ENCODE peak calls at places on chromosomes 16 and 17, in four cellular contexts. One of them, this sample, is unnamed.

GRCh38 chr17:17206913-17207368 is 808 bp upstream of the PLD6 start:
- DNase-seq in head of caudate nucleus: no peak
- DNase-seq in ecto neural progenitor cell: no peak
- DNase-seq in activated CD4-positive, alpha-beta T cell treated with anti-CD3 and anti-CD28 coated beads, Interleukin-2, amount 50 U/mL, for 4 hours: no peak
- DNase-seq in this sample: no peak

GRCh38 chr17:14923981-14924380 is 341.1 kb downstream of the PMP22 start:
- DNase-seq in head of caudate nucleus: no peak
- DNase-seq in ecto neural progenitor cell: no peak
- DNase-seq in activated CD4-positive, alpha-beta T cell treated with anti-CD3 and anti-CD28 coated beads, Interleukin-2, amount 50 U/mL, for 4 hours: no peak
- DNase-seq in this sample: no peak

GRCh38 chr16:10370096-10370726 is 15.7 kb upstream of the ATF7IP2 start:
- DNase-seq in head of caudate nucleus: no peak
- DNase-seq in ecto neural progenitor cell: no peak
- DNase-seq in activated CD4-positive, alpha-beta T cell treated with anti-CD3 and anti-CD28 coated beads, Interleukin-2, amount 50 U/mL, for 4 hours: no peak
- DNase-seq in this sample: no peak

GRCh38 chr17:49707246-49707607 is 537 bp downstream of the SLC35B1 start:
- DNase-seq in head of caudate nucleus: no peak
- DNase-seq in ecto neural progenitor cell: no peak
- DNase-seq in activated CD4-positive, alpha-beta T cell treated with anti-CD3 and anti-CD28 coated beads, Interleukin-2, amount 50 U/mL, for 4 hours: peak; percentile 29
- DNase-seq in this sample: peak; percentile 12

GRCh38 chr17:2904135-2904534 is 107.9 kb downstream of the RAP1GAP2 start:
- DNase-seq in head of caudate nucleus: peak; percentile 34
- DNase-seq in ecto neural progenitor cell: no peak
- DNase-seq in activated CD4-positive, alpha-beta T cell treated with anti-CD3 and anti-CD28 coated beads, Interleukin-2, amount 50 U/mL, for 4 hours: no peak
- DNase-seq in this sample: no peak

GRCh38 chr16:65704866-65705265 is 583.0 kb upstream of the CDH11 start:
- DNase-seq in head of caudate nucleus: no peak
- DNase-seq in ecto neural progenitor cell: no peak
- DNase-seq in activated CD4-positive, alpha-beta T cell treated with anti-CD3 and anti-CD28 coated beads, Interleukin-2, amount 50 U/mL, for 4 hours: no peak
- DNase-seq in this sample: no peak

GRCh38 chr17:35289222-35289621 is 46.4 kb downstream of the SLFN5 start:
- DNase-seq in head of caudate nucleus: no peak
- DNase-seq in ecto neural progenitor cell: no peak
- DNase-seq in activated CD4-positive, alpha-beta T cell treated with anti-CD3 and anti-CD28 coated beads, Interleukin-2, amount 50 U/mL, for 4 hours: no peak
- DNase-seq in this sample: no peak

GRCh38 chr16:12381662-12382061 is 405.1 kb downstream of the SNX29 start:
- DNase-seq in head of caudate nucleus: no peak
- DNase-seq in ecto neural progenitor cell: no peak
- DNase-seq in activated CD4-positive, alpha-beta T cell treated with anti-CD3 and anti-CD28 coated beads, Interleukin-2, amount 50 U/mL, for 4 hours: no peak
- DNase-seq in this sample: no peak

GRCh38 chr17:78571329-78571728 is 5.9 kb downstream of the DNAH17 start:
- DNase-seq in head of caudate nucleus: no peak
- DNase-seq in ecto neural progenitor cell: no peak
- DNase-seq in activated CD4-positive, alpha-beta T cell treated with anti-CD3 and anti-CD28 coated beads, Interleukin-2, amount 50 U/mL, for 4 hours: no peak
- DNase-seq in this sample: no peak

GRCh38 chr16:29896841-29897240 is 2.5 kb downstream of the SEZ6L2 start:
- DNase-seq in head of caudate nucleus: no peak
- DNase-seq in ecto neural progenitor cell: no peak
- DNase-seq in activated CD4-positive, alpha-beta T cell treated with anti-CD3 and anti-CD28 coated beads, Interleukin-2, amount 50 U/mL, for 4 hours: no peak
- DNase-seq in this sample: no peak

GRCh38 chr16:27243725-27244362 is 24.7 kb downstream of the NSMCE1 start:
- DNase-seq in head of caudate nucleus: no peak
- DNase-seq in ecto neural progenitor cell: no peak
- DNase-seq in activated CD4-positive, alpha-beta T cell treated with anti-CD3 and anti-CD28 coated beads, Interleukin-2, amount 50 U/mL, for 4 hours: no peak
- DNase-seq in this sample: no peak

GRCh38 chr17:42072323-42073187 is 22.2 kb upstream of the C17orf113 start:
- DNase-seq in head of caudate nucleus: no peak
- DNase-seq in ecto neural progenitor cell: peak; percentile 78
- DNase-seq in activated CD4-positive, alpha-beta T cell treated with anti-CD3 and anti-CD28 coated beads, Interleukin-2, amount 50 U/mL, for 4 hours: no peak
- DNase-seq in this sample: no peak

GRCh38 chr17:75371339-75371738 is 34.1 kb downstream of the GRB2 start:
- DNase-seq in head of caudate nucleus: no peak
- DNase-seq in ecto neural progenitor cell: no peak
- DNase-seq in activated CD4-positive, alpha-beta T cell treated with anti-CD3 and anti-CD28 coated beads, Interleukin-2, amount 50 U/mL, for 4 hours: no peak
- DNase-seq in this sample: no peak

GRCh38 chr16:84351630-84352029 is 16.7 kb upstream of the ATP2C2 start:
- DNase-seq in head of caudate nucleus: no peak
- DNase-seq in ecto neural progenitor cell: no peak
- DNase-seq in activated CD4-positive, alpha-beta T cell treated with anti-CD3 and anti-CD28 coated beads, Interleukin-2, amount 50 U/mL, for 4 hours: no peak
- DNase-seq in this sample: no peak

GRCh38 chr16:1192384-1193073 is 32.5 kb downstream of the TPSG1 start:
- DNase-seq in head of caudate nucleus: no peak
- DNase-seq in ecto neural progenitor cell: no peak
- DNase-seq in activated CD4-positive, alpha-beta T cell treated with anti-CD3 and anti-CD28 coated beads, Interleukin-2, amount 50 U/mL, for 4 hours: no peak
- DNase-seq in this sample: no peak

GRCh38 chr17:62919388-62919787 is 46.6 kb upstream of the TANC2 start:
- DNase-seq in head of caudate nucleus: no peak
- DNase-seq in ecto neural progenitor cell: no peak
- DNase-seq in activated CD4-positive, alpha-beta T cell treated with anti-CD3 and anti-CD28 coated beads, Interleukin-2, amount 50 U/mL, for 4 hours: no peak
- DNase-seq in this sample: no peak

GRCh38 chr17:59620518-59621259 is 994 bp downstream of the CLTC start:
- DNase-seq in head of caudate nucleus: peak; percentile 35
- DNase-seq in ecto neural progenitor cell: peak; percentile 65
- DNase-seq in activated CD4-positive, alpha-beta T cell treated with anti-CD3 and anti-CD28 coated beads, Interleukin-2, amount 50 U/mL, for 4 hours: peak; percentile 43
- DNase-seq in this sample: peak; percentile 63

GRCh38 chr16:89667633-89668032 is 10.0 kb downstream of the SPATA33 start:
- DNase-seq in head of caudate nucleus: no peak
- DNase-seq in ecto neural progenitor cell: no peak
- DNase-seq in activated CD4-positive, alpha-beta T cell treated with anti-CD3 and anti-CD28 coated beads, Interleukin-2, amount 50 U/mL, for 4 hours: no peak
- DNase-seq in this sample: no peak

GRCh38 chr16:84585886-84586285 is 32.0 kb downstream of the COTL1 start:
- DNase-seq in head of caudate nucleus: peak; percentile 85
- DNase-seq in ecto neural progenitor cell: peak; percentile 84
- DNase-seq in activated CD4-positive, alpha-beta T cell treated with anti-CD3 and anti-CD28 coated beads, Interleukin-2, amount 50 U/mL, for 4 hours: no peak
- DNase-seq in this sample: no peak

GRCh38 chr16:58021661-58022551 is 3.6 kb upstream of the MMP15 start:
- DNase-seq in head of caudate nucleus: no peak
- DNase-seq in ecto neural progenitor cell: no peak
- DNase-seq in activated CD4-positive, alpha-beta T cell treated with anti-CD3 and anti-CD28 coated beads, Interleukin-2, amount 50 U/mL, for 4 hours: no peak
- DNase-seq in this sample: no peak

GRCh38 chr16:56479469-56479868 is 28.1 kb downstream of the OGFOD1 start:
- DNase-seq in head of caudate nucleus: no peak
- DNase-seq in ecto neural progenitor cell: no peak
- DNase-seq in activated CD4-positive, alpha-beta T cell treated with anti-CD3 and anti-CD28 coated beads, Interleukin-2, amount 50 U/mL, for 4 hours: no peak
- DNase-seq in this sample: no peak

GRCh38 chr16:50155925-50156324 is 2.8 kb downstream of the TENT4B start:
- DNase-seq in head of caudate nucleus: no peak
- DNase-seq in ecto neural progenitor cell: no peak
- DNase-seq in activated CD4-positive, alpha-beta T cell treated with anti-CD3 and anti-CD28 coated beads, Interleukin-2, amount 50 U/mL, for 4 hours: no peak
- DNase-seq in this sample: no peak

GRCh38 chr16:71288890-71289731 is at the start of gene CMTR2:
- DNase-seq in head of caudate nucleus: peak; percentile 94
- DNase-seq in ecto neural progenitor cell: peak; percentile 98
- DNase-seq in activated CD4-positive, alpha-beta T cell treated with anti-CD3 and anti-CD28 coated beads, Interleukin-2, amount 50 U/mL, for 4 hours: peak; percentile 85
- DNase-seq in this sample: peak; percentile 88

GRCh38 chr16:79217375-79218011 is 383.0 kb downstream of the MAF start:
- DNase-seq in head of caudate nucleus: no peak
- DNase-seq in ecto neural progenitor cell: no peak
- DNase-seq in activated CD4-positive, alpha-beta T cell treated with anti-CD3 and anti-CD28 coated beads, Interleukin-2, amount 50 U/mL, for 4 hours: no peak
- DNase-seq in this sample: no peak

GRCh38 chr17:57295526-57296023 is 39.3 kb downstream of the MSI2 start:
- DNase-seq in head of caudate nucleus: no peak
- DNase-seq in ecto neural progenitor cell: no peak
- DNase-seq in activated CD4-positive, alpha-beta T cell treated with anti-CD3 and anti-CD28 coated beads, Interleukin-2, amount 50 U/mL, for 4 hours: no peak
- DNase-seq in this sample: no peak

GRCh38 chr17:76382305-76382802 is 2.1 kb upstream of the SPHK1 start:
- DNase-seq in head of caudate nucleus: peak; percentile 47
- DNase-seq in ecto neural progenitor cell: peak; percentile 98
- DNase-seq in activated CD4-positive, alpha-beta T cell treated with anti-CD3 and anti-CD28 coated beads, Interleukin-2, amount 50 U/mL, for 4 hours: peak; percentile 17
- DNase-seq in this sample: no peak

GRCh38 chr17:75155191-75155601 is 884 bp upstream of the JPT1 start:
- DNase-seq in head of caudate nucleus: no peak
- DNase-seq in ecto neural progenitor cell: no peak
- DNase-seq in activated CD4-positive, alpha-beta T cell treated with anti-CD3 and anti-CD28 coated beads, Interleukin-2, amount 50 U/mL, for 4 hours: no peak
- DNase-seq in this sample: no peak

GRCh38 chr16:71767060-71767900 is 41.4 kb downstream of the AP1G1 start:
- DNase-seq in head of caudate nucleus: no peak
- DNase-seq in ecto neural progenitor cell: no peak
- DNase-seq in activated CD4-positive, alpha-beta T cell treated with anti-CD3 and anti-CD28 coated beads, Interleukin-2, amount 50 U/mL, for 4 hours: no peak
- DNase-seq in this sample: no peak

GRCh38 chr17:32342603-32343325 is 791 bp upstream of the C17orf75 start:
- DNase-seq in head of caudate nucleus: no peak
- DNase-seq in ecto neural progenitor cell: no peak
- DNase-seq in activated CD4-positive, alpha-beta T cell treated with anti-CD3 and anti-CD28 coated beads, Interleukin-2, amount 50 U/mL, for 4 hours: no peak
- DNase-seq in this sample: no peak

GRCh38 chr16:85504242-85504641 is 108.9 kb upstream of the GSE1 start:
- DNase-seq in head of caudate nucleus: no peak
- DNase-seq in ecto neural progenitor cell: no peak
- DNase-seq in activated CD4-positive, alpha-beta T cell treated with anti-CD3 and anti-CD28 coated beads, Interleukin-2, amount 50 U/mL, for 4 hours: no peak
- DNase-seq in this sample: no peak

GRCh38 chr16:66120656-66121055 is 245.8 kb upstream of the CDH5 start:
- DNase-seq in head of caudate nucleus: no peak
- DNase-seq in ecto neural progenitor cell: no peak
- DNase-seq in activated CD4-positive, alpha-beta T cell treated with anti-CD3 and anti-CD28 coated beads, Interleukin-2, amount 50 U/mL, for 4 hours: no peak
- DNase-seq in this sample: no peak

GRCh38 chr16:90046122-90046970 is 27.1 kb upstream of the DBNDD1 start:
- DNase-seq in head of caudate nucleus: no peak
- DNase-seq in ecto neural progenitor cell: peak; percentile 48
- DNase-seq in activated CD4-positive, alpha-beta T cell treated with anti-CD3 and anti-CD28 coated beads, Interleukin-2, amount 50 U/mL, for 4 hours: no peak
- DNase-seq in this sample: no peak

GRCh38 chr17:42111901-42112551 is 488 bp downstream of the DHX58 start:
- DNase-seq in head of caudate nucleus: peak; percentile 42
- DNase-seq in ecto neural progenitor cell: no peak
- DNase-seq in activated CD4-positive, alpha-beta T cell treated with anti-CD3 and anti-CD28 coated beads, Interleukin-2, amount 50 U/mL, for 4 hours: no peak
- DNase-seq in this sample: peak; percentile 22

GRCh38 chr16:81493755-81494433 is 49.3 kb downstream of the CMIP start:
- DNase-seq in head of caudate nucleus: no peak
- DNase-seq in ecto neural progenitor cell: no peak
- DNase-seq in activated CD4-positive, alpha-beta T cell treated with anti-CD3 and anti-CD28 coated beads, Interleukin-2, amount 50 U/mL, for 4 hours: peak; percentile 13
- DNase-seq in this sample: no peak

GRCh38 chr17:71503710-71504471 is 616.9 kb upstream of the SOX9 start:
- DNase-seq in head of caudate nucleus: no peak
- DNase-seq in ecto neural progenitor cell: no peak
- DNase-seq in activated CD4-positive, alpha-beta T cell treated with anti-CD3 and anti-CD28 coated beads, Interleukin-2, amount 50 U/mL, for 4 hours: no peak
- DNase-seq in this sample: no peak

This sample was measured in stimulated activated naive CD4-positive, alpha-beta T cell treated with Interleukin-2 at 50 U/mL for 16 hours.